ENCODE peak calls at places on chromosomes 6 and 20, in ten cellular contexts. B, M, H, L, N, G, C, T, W and U are unnamed samples.

GRCh38 chr6:161168281-161168891 is 105.5 kb downstream of the AGPAT4 start:
- DNase-seq in C (peak; percentile 99), M (peak; percentile 85), B (no peak), G (peak; percentile 91), T (no peak), W (peak; percentile 93), H (peak; percentile 69), N (no peak), L (no peak), U (peak; percentile 60)

GRCh38 chr20:15257071-15257470 is 919.7 kb upstream of the FLRT3 start:
- DNase-seq in W (no peak), T (no peak), M (no peak), H (no peak), N (no peak), G (no peak), L (no peak), C (no peak), B (no peak), U (no peak)

GRCh38 chr20:42179768-42180167 is 561.6 kb upstream of the CHD6 start:
- DNase-seq in L (no peak), M (no peak), C (peak; percentile 18), W (no peak), G (no peak), B (no peak), H (no peak), T (peak; percentile 40), N (no peak), U (no peak)

GRCh38 chr6:41699063-41699462 is 36.3 kb downstream of the TFEB start:
- DNase-seq in T (no peak), N (no peak), W (no peak), M (no peak), C (no peak), L (no peak), H (no peak), G (no peak), B (no peak), U (no peak)

GRCh38 chr6:138970856-138971425 is 17.1 kb downstream of the REPS1 start:
- DNase-seq in M (no peak), N (no peak), T (no peak), W (no peak), H (no peak), C (peak; percentile 97), B (no peak), L (no peak), G (no peak), U (no peak)

GRCh38 chr6:55868910-55869479 is 6.4 kb downstream of the BMP5 start:
- DNase-seq in N (no peak), H (peak; percentile 8), M (no peak), B (no peak), T (no peak), L (no peak), G (no peak), C (no peak), W (no peak), U (no peak)

GRCh38 chr20:47164076-47164634 is 192.3 kb downstream of the ZMYND8 start:
- DNase-seq in M (no peak), G (no peak), B (no peak), L (no peak), W (no peak), H (no peak), T (no peak), N (no peak), C (no peak), U (no peak)

GRCh38 chr6:125841356-125842090 is 50.8 kb downstream of the NCOA7 start:
- DNase-seq in N (no peak), L (no peak), T (no peak), B (no peak), G (no peak), C (no peak), W (no peak), H (no peak), M (no peak), U (no peak)

GRCh38 chr6:20770776-20771175 is 236.5 kb downstream of the CDKAL1 start:
- DNase-seq in T (no peak), W (no peak), M (no peak), G (no peak), C (peak; percentile 25), L (no peak), N (no peak), B (no peak), H (no peak), U (no peak)

GRCh38 chr6:165060636-165061190 is 248.7 kb downstream of the C6orf118 start:
- DNase-seq in L (no peak), W (no peak), B (no peak), G (no peak), T (no peak), C (peak; percentile 12), M (no peak), N (no peak), H (no peak), U (no peak)

GRCh38 chr20:53352727-53353440 is 240.8 kb downstream of the ZNF217 start:
- DNase-seq in M (no peak), L (no peak), G (no peak), W (no peak), N (no peak), B (no peak), T (no peak), H (no peak), C (no peak), U (no peak)

GRCh38 chr20:9392892-9393857 is 121.2 kb upstream of the LAMP5 start:
- DNase-seq in N (peak; percentile 67), W (peak; percentile 60), C (peak; percentile 72), H (peak; percentile 58), B (no peak), M (peak; percentile 63), G (peak; percentile 17), T (peak; percentile 55), L (peak; percentile 46), U (peak; percentile 70)

GRCh38 chr20:29326376-29327070 is 1930.9 kb upstream of the DEFB115 start:
- DNase-seq in B (no peak), G (no peak), L (no peak), W (no peak), T (no peak), H (no peak), M (no peak), C (no peak), N (no peak), U (no peak)

GRCh38 chr6:168032383-168032760 is 34.9 kb downstream of the KIF25 start:
- DNase-seq in G (no peak), H (no peak), W (no peak), L (no peak), B (no peak), C (peak; percentile 69), N (peak; percentile 32), T (no peak), M (no peak), U (no peak)

GRCh38 chr6:28343898-28344677 is 5.7 kb upstream of the ZKSCAN3 start:
- DNase-seq in L (no peak), C (no peak), B (no peak), T (no peak), N (no peak), M (no peak), W (no peak), H (no peak), G (no peak), U (no peak)

GRCh38 chr6:84635081-84635745 is 129.2 kb downstream of the TBX18 start:
- DNase-seq in G (no peak), H (no peak), T (no peak), N (no peak), M (no peak), W (no peak), L (no peak), C (peak; percentile 57), B (no peak), U (no peak)

GRCh38 chr6:16670183-16670582 is 91.1 kb downstream of the ATXN1 start:
- DNase-seq in W (no peak), B (peak; percentile 76), H (no peak), M (no peak), N (no peak), L (peak; percentile 20), T (no peak), C (no peak), G (no peak), U (no peak)

GRCh38 chr20:38165089-38165965 is at the start of gene TGM2:
- DNase-seq in T (peak; percentile 49), N (peak; percentile 84), M (peak; percentile 38), C (peak; percentile 68), L (peak; percentile 85), B (peak; percentile 90), G (peak; percentile 12), H (peak; percentile 21), W (peak; percentile 26), U (peak; percentile 92)

GRCh38 chr20:62668441-62669027 is 26.2 kb downstream of the SLCO4A1 start:
- DNase-seq in M (peak; percentile 63), L (peak; percentile 81), N (peak; percentile 80), T (peak; percentile 87), G (peak; percentile 80), B (peak; percentile 85), W (peak; percentile 69), H (peak; percentile 72), C (peak; percentile 80), U (peak; percentile 84)

GRCh38 chr6:18323935-18324707 is 59.8 kb upstream of the DEK start:
- DNase-seq in C (peak; percentile 74), T (peak; percentile 4), W (peak; percentile 74), B (no peak), N (no peak), L (no peak), G (peak; percentile 3), M (peak; percentile 55), H (peak; percentile 30), U (peak; percentile 13)

GRCh38 chr20:40860487-40860902 is 168.1 kb upstream of the TOP1 start:
- DNase-seq in W (no peak), C (peak; percentile 53), L (no peak), N (no peak), H (no peak), M (no peak), B (no peak), G (no peak), T (no peak), U (no peak)

GRCh38 chr6:122187186-122187585 is 212.3 kb upstream of the HSF2 start:
- DNase-seq in C (no peak), T (no peak), B (no peak), M (no peak), H (no peak), W (no peak), G (no peak), N (no peak), L (no peak), U (no peak)

GRCh38 chr20:63919130-63919529 is 24.2 kb downstream of the DNAJC5 start:
- DNase-seq in C (no peak), M (no peak), W (no peak), L (no peak), N (no peak), G (no peak), T (no peak), B (no peak), H (no peak), U (no peak)

GRCh38 chr20:17852323-17852722 is 116.3 kb downstream of the SNX5 start:
- DNase-seq in H (no peak), N (no peak), W (no peak), G (no peak), L (no peak), C (no peak), M (no peak), B (no peak), T (no peak), U (no peak)

GRCh38 chr20:47272893-47273590 is 83.5 kb downstream of the ZMYND8 start:
- DNase-seq in T (peak; percentile 54), W (peak; percentile 79), B (no peak), C (peak; percentile 87), M (peak; percentile 62), H (peak; percentile 74), L (peak; percentile 31), N (no peak), G (peak; percentile 66), U (peak; percentile 52)

GRCh38 chr20:59835448-59836395 is 97.7 kb downstream of the SYCP2 start:
- DNase-seq in B (no peak), H (peak; percentile 76), N (peak; percentile 72), C (peak; percentile 24), W (peak; percentile 65), M (peak; percentile 31), T (peak; percentile 61), G (peak; percentile 75), L (peak; percentile 65), U (peak; percentile 26)

GRCh38 chr20:44648068-44648467 is 3.4 kb downstream of the ADA start:
- DNase-seq in T (no peak), N (no peak), L (no peak), G (no peak), C (no peak), M (no peak), W (peak; percentile 31), H (no peak), B (no peak), U (no peak)

GRCh38 chr6:140784573-140784972 is 1348.2 kb upstream of the GJE1 start:
- DNase-seq in L (no peak), W (no peak), C (peak; percentile 79), T (no peak), B (no peak), N (no peak), M (no peak), H (no peak), G (no peak), U (no peak)